ENCODE peak calls at places on chromosomes 1 and 21, in four cellular contexts. Y is IMR-90, L is A549, D is GM12878. A is an unnamed sample.

GRCh38 chr1:83846138-83846537 is 152.8 kb downstream of the TTLL7 start:
- DNase-seq in Y (no peak), L (no peak), D (no peak), A (no peak)

GRCh38 chr1:38178236-38178635 is 131.6 kb upstream of the POU3F1 start:
- DNase-seq in D (no peak), L (no peak), Y (no peak), A (no peak)

GRCh38 chr1:244048566-244049141 is 2.4 kb upstream of the ZBTB18 start:
- DNase-seq in Y (no peak), L (no peak), D (no peak), A (no peak)

GRCh38 chr1:217534566-217534965 is 96.3 kb downstream of the GPATCH2 start:
- DNase-seq in D (no peak), Y (no peak), L (no peak), A (no peak)

GRCh38 chr21:31218830-31219608 is 125.0 kb downstream of the TIAM1 start:
- DNase-seq in L (no peak), Y (peak), D (no peak), A (no peak)

GRCh38 chr21:37658994-37659458 is 257.2 kb downstream of the KCNJ6 start:
- DNase-seq in D (no peak), Y (peak), L (peak), A (peak)

GRCh38 chr1:19087737-19088594 is 122.1 kb downstream of the UBR4 start:
- DNase-seq in Y (peak), D (peak), L (no peak), A (no peak)

GRCh38 chr1:243968413-243968812 is 82.7 kb upstream of the ZBTB18 start:
- DNase-seq in Y (peak), L (no peak), D (no peak), A (no peak)

GRCh38 chr1:183022202-183023145 is 746 bp upstream of the LAMC1 start:
- DNase-seq in D (peak), Y (peak), L (peak), A (peak)

GRCh38 chr1:152859696-152860095 is at the start of gene LCE7A:
- DNase-seq in L (no peak), Y (no peak), D (no peak), A (no peak)

GRCh38 chr1:208080396-208081276 is 163.5 kb downstream of the PLXNA2 start:
- DNase-seq in L (no peak), Y (no peak), D (no peak), A (no peak)

GRCh38 chr21:42429856-42430255 is 26.2 kb downstream of the UBASH3A start:
- DNase-seq in Y (no peak), L (no peak), D (no peak), A (no peak)

GRCh38 chr1:110133436-110133835 is 16.9 kb upstream of the SLC6A17 start:
- DNase-seq in L (no peak), Y (no peak), D (no peak), A (no peak)

GRCh38 chr1:160096491-160097116 is 1.8 kb downstream of the IGSF8 start:
- DNase-seq in L (no peak), D (no peak), Y (peak), A (no peak)

GRCh38 chr21:41770901-41771624 is 4.2 kb upstream of the RIPK4 start:
- DNase-seq in L (no peak), Y (no peak), D (no peak), A (no peak)

GRCh38 chr21:33069994-33070811 is at the start of gene OLIG1:
- DNase-seq in D (no peak), L (peak), Y (peak), A (no peak)

GRCh38 chr1:175597969-175598765 is 145.2 kb downstream of the TNR start:
- DNase-seq in D (peak), Y (peak), L (no peak), A (no peak)

GRCh38 chr1:201335174-201335870 is 42.2 kb downstream of the TNNT2 start:
- DNase-seq in L (no peak), D (no peak), Y (no peak), A (no peak)

GRCh38 chr1:200907611-200908097 is 13.0 kb downstream of the INAVA start:
- DNase-seq in L (peak), D (peak), Y (no peak), A (no peak)

DNA sequence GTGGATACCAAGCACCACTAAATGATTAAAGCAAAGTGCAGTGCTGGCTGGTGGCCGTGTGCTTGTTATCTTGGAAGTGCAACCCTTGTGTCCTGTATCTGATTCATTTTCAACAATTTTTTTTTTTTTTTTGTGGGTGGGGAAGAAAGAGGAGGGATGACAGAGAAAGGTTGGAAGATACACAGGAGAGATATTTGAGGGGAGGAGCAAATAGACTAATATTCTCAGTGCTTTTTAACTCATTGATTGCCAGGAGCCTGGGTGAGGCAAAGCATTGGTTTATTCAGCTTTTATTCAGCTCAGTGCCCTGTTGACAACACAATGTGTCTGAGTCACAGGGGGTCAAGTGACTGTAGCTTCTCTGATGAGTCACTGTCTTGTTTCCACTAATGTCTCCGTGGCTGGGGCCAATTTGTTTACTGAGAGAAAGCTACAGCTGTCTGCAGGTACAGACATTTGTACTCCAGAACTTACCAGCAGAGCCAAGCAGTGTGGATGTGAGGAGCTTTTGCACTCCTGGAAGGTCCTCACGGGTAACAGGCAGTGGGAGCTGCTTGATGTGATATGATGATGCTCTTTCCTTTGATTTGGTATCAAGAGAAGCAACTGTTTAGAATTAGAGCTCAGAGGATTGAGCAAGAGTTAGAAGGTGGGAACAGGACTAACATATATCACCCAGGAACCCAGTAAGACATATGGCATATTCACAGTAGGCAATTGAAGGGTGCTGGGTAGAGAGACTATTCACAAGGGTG is 23.6 kb upstream of the DNM3 start:
- DNase-seq in L (peak), D (no peak), Y (peak), A (no peak)
- TF ChIP-seq ELK1 in L (no peak), D (no peak), Y (no peak), A (no peak)

DNA sequence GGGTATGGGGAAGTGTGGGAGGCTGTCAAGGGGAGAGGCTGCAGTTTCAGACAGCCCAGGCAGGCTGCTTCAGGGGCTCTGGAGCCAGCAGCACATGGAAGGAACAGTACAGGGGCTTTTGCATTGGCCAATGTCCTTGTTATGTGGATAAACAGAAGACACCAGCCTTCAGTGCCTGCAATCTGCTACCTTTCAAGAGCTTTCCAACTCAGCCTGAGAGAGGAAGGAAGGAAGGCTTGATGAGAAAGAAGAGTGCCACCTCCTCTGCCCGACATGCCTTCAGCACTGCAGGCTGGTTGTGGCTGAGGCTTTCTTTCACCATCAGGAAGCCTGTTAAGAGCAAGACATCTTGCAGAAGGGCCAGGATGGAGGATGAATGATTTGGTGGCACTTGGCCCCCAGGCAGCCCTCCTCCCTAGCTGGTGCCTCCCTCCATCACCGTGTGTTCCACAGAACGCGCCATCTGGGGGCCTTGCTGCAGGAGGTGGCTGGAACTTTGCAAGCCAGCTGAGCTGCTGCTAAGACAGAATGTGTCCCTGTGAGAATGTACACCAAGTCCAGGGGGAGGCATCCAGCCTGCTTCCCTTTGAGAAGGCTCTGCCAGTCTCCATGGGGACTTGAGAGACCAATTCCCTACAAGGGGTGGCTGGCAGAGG is 372.4 kb upstream of the PROX1 start:
- DNase-seq in L (no peak), D (no peak), Y (no peak), A (no peak)
- TF ChIP-seq ELK1 in L (no peak), D (no peak), Y (no peak), A (no peak)

GRCh38 chr1:55559111-55559510 is 343.9 kb upstream of the USP24 start:
- DNase-seq in L (no peak), D (no peak), Y (peak), A (no peak)
- TF ChIP-seq ELK1 in L (no peak), D (no peak), Y (no peak), A (no peak)

GRCh38 chr1:156258859-156259258 is 11.0 kb upstream of the PAQR6 start:
- DNase-seq in D (no peak), Y (no peak), L (no peak), A (no peak)

GRCh38 chr1:156251527-156251926 is 3.7 kb upstream of the PAQR6 start:
- DNase-seq in L (no peak), D (no peak), Y (no peak), A (no peak)

GRCh38 chr1:156249593-156249992 is 1.7 kb upstream of the PAQR6 start:
- DNase-seq in Y (no peak), D (no peak), L (no peak), A (no peak)

GRCh38 chr1:156257711-156258110 is 9.9 kb upstream of the PAQR6 start:
- DNase-seq in D (no peak), L (no peak), Y (no peak), A (no peak)

GRCh38 chr1:156253634-156254033 is 5.8 kb upstream of the PAQR6 start:
- DNase-seq in L (no peak), D (no peak), Y (no peak), A (no peak)
- TF ChIP-seq ELK1 in L (no peak), D (no peak), Y (no peak), A (no peak)

A was measured in K562.